ENCODE peak calls at places on chromosomes 3 and 15, in seven cellular contexts. L is K562, N is IMR-90, X is A549, G is HepG2, D is HCT116, S is GM12878. E is an unnamed sample.

GRCh38 chr15:24678485-24678884 is 2.9 kb downstream of the NPAP1 start:
- DNase-seq in D (no peak), L (no peak), S (no peak), G (no peak), X (peak; percentile 38), N (no peak), E (no peak)

GRCh38 chr3:171420667-171421066 is 39.5 kb downstream of the TNIK start:
- DNase-seq in X (no peak), S (no peak), L (no peak), N (peak; percentile 26), D (no peak), G (no peak), E (no peak)

GRCh38 chr3:114582929-114583328 is 289.1 kb downstream of the TIGIT start:
- DNase-seq in G (no peak), X (no peak), L (no peak), N (no peak), D (no peak), S (peak; percentile 51), E (no peak)

GRCh38 chr3:15264486-15264885 is 58.4 kb downstream of the CAPN7 start:
- DNase-seq in S (no peak), N (no peak), G (no peak), L (no peak), D (no peak), X (no peak), E (no peak)

GRCh38 chr15:44035781-44036699 is 159.0 kb downstream of the FRMD5 start:
- DNase-seq in S (no peak), X (no peak), L (no peak), D (no peak), N (peak; percentile 59), G (no peak), E (no peak)

GRCh38 chr15:55802600-55803376 is 59.8 kb upstream of the PRTG start:
- DNase-seq in S (no peak), D (no peak), X (no peak), N (no peak), G (no peak), L (no peak), E (no peak)

GRCh38 chr15:92118162-92118935 is 264.8 kb downstream of the SLCO3A1 start:
- DNase-seq in N (peak; percentile 39), L (no peak), X (no peak), G (no peak), S (no peak), D (no peak), E (no peak)

GRCh38 chr15:101020451-101020850 is 101.3 kb downstream of the LRRK1 start:
- DNase-seq in X (no peak), S (no peak), N (no peak), G (no peak), D (no peak), L (no peak), E (no peak)

GRCh38 chr3:109131276-109131675 is 5.2 kb upstream of the C3orf85 start:
- DNase-seq in D (no peak), S (no peak), G (no peak), L (no peak), N (no peak), X (no peak), E (no peak)

GRCh38 chr15:90903733-90904536 is 833 bp downstream of the MAN2A2 start:
- DNase-seq in S (no peak), D (no peak), G (peak; percentile 64), L (peak; percentile 72), N (no peak), X (peak; percentile 30), E (no peak)

GRCh38 chr3:193773266-193774183 is 180.5 kb downstream of the OPA1 start:
- DNase-seq in D (no peak), S (no peak), X (no peak), N (no peak), G (no peak), L (no peak), E (no peak)

GRCh38 chr3:184155644-184156521 is 706 bp downstream of the DVL3 start:
- DNase-seq in N (peak; percentile 16), X (no peak), G (peak; percentile 68), L (peak; percentile 52), D (no peak), S (no peak), E (no peak)

GRCh38 chr3:58617338-58617761 is 40.2 kb upstream of the FAM107A start:
- DNase-seq in S (no peak), L (no peak), N (peak; percentile 18), G (no peak), X (no peak), D (no peak), E (no peak)

GRCh38 chr15:64337761-64338160 is 18.2 kb downstream of the CSNK1G1 start:
- DNase-seq in L (no peak), N (peak; percentile 82), G (no peak), X (no peak), D (no peak), S (no peak), E (no peak)

GRCh38 chr15:75138016-75138999 is 63.4 kb upstream of the C15orf39 start:
- DNase-seq in D (no peak), X (peak; percentile 29), G (no peak), L (no peak), S (no peak), N (peak; percentile 10), E (no peak)

GRCh38 chr3:169173231-169173630 is 490.3 kb downstream of the MECOM start:
- DNase-seq in D (peak; percentile 22), L (no peak), S (no peak), N (no peak), X (no peak), G (no peak), E (no peak)

GRCh38 chr3:62587579-62588031 is 214.3 kb upstream of the FEZF2 start:
- DNase-seq in N (peak; percentile 91), L (no peak), G (no peak), X (no peak), S (no peak), D (no peak), E (no peak)

GRCh38 chr3:179324270-179324754 is 1.5 kb downstream of the ZNF639 start:
- DNase-seq in G (no peak), N (peak; percentile 65), D (no peak), L (peak; percentile 55), X (no peak), S (no peak), E (no peak)

DNA sequence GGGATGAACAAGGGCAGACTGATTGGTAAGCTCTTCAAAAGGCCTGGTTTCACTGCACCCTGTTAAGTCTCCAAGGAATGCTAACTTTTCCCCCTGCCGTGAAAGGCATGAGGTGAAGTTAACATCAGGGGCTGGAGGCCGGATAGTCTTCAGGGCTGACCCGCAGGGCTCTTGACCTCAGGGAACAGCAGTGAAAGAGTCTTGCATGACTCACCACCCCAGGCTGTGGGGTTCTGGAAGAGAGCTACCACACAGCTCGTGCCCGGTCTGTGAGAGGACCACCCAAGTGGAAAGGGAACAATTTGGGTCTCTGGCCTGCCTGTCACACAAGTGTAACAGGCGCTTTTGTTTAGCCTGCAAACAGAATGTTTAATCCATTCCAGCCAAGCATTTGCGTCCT is 504.9 kb downstream of the EDEM1 start:
- DNase-seq in G (no peak), X (no peak), D (no peak), L (no peak), S (no peak), N (no peak), E (no peak)
- TF ChIP-seq CEBPB in G (no peak), X (no peak), D (no peak), L (no peak), S (no peak), N (no peak), E (no peak)

GRCh38 chr3:98012974-98013373 is 22.1 kb downstream of the GABRR3 start:
- DNase-seq in G (peak; percentile 50), D (no peak), X (peak; percentile 53), N (peak; percentile 60), S (no peak), L (no peak), E (no peak)

GRCh38 chr3:98018301-98018700 is 16.8 kb downstream of the GABRR3 start:
- DNase-seq in G (no peak), N (no peak), D (no peak), S (no peak), L (no peak), X (no peak), E (no peak)

GRCh38 chr3:98008751-98009373 is 26.3 kb downstream of the GABRR3 start:
- DNase-seq in S (no peak), L (no peak), X (no peak), G (no peak), D (no peak), N (no peak), E (no peak)

GRCh38 chr3:98010194-98010882 is 24.8 kb downstream of the GABRR3 start:
- DNase-seq in L (no peak), G (peak; percentile 96), N (no peak), X (no peak), D (no peak), S (no peak), E (no peak)

DNA sequence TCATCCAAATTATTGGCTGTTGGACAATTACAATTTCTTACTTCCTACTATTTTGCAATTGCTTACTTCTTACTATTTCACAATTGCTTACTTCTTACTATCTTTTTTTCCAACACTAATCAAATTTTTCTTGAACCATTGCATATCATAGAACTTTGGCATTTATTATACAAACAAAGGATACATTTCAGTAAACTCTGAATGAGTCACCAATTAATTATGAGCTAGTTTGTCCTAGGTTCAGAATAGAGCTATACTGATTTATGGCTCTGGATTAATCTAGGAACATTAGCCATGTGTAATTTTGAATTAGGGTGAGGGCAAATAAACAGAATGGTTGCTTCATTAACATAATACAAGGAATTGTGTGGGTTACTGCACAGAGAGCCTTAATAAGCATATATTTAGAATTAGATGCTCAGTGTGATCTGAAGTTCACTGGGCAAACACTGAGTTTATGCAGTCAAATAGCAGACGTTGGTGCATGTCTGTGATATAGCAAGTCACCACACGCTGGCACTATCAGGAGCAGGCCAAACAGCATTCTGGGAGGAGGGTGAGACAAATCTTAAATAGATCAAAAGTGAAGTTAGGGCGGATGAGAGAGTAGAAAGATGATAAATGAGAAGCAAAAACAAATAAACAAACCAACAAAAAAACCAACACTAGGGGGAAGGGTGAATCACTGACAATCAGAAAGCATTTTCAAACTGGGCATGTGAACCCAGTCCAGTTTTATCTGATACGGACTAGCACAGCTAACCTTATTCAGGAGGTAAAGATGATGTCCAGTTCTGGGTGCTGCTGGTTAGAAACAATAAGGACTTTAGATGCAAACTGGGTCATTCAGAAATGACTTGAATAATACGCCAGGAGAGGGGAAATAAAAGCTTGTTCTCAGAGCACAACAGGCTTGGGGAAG is 21.4 kb downstream of the GABRR3 start:
- DNase-seq in X (peak; percentile 83), S (no peak), N (peak; percentile 33), L (no peak), D (no peak), G (no peak), E (no peak)
- TF ChIP-seq CEBPB in X (peak; percentile 83), S (no peak), N (peak; percentile 61), L (no peak), D (no peak), G (peak; percentile 44), E (no peak)

GRCh38 chr3:126668450-126669401 is 13.8 kb upstream of the TXNRD3 start:
- DNase-seq in D (no peak), G (no peak), X (no peak), L (no peak), S (no peak), N (no peak), E (no peak)
- TF ChIP-seq CEBPB in D (no peak), G (no peak), X (no peak), L (no peak), S (no peak), N (no peak), E (no peak)

DNA sequence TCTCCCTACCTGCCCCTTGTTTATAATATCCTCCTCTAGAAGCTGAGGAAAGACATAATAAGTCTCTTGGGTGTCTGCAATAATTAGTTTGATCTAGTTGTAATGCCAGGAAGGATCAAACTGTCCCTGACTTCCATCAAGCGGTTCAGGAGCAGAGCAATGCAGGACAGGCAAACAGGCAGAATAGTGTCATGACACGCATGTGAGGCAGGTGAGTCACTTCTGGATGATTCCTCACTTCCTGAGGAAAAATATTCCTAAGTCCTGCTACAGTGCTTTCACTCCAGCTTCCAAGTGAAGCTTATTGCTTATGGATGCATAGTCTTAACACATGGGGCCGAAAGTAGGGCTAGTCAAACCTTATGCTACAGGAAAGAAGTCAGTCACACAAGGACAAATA is 85.8 kb downstream of the GREM1 start:
- DNase-seq in S (no peak), L (no peak), X (peak; percentile 14), N (peak; percentile 56), D (no peak), G (no peak), E (no peak)
- TF ChIP-seq CEBPB in S (no peak), L (no peak), X (no peak), N (no peak), D (no peak), G (no peak), E (no peak)